ENCODE peak calls at places on chromosomes 16 and 17, in four cellular contexts. One of them, this sample, is unnamed.

GRCh38 chr17:31562447-31562846 is 171.0 kb downstream of the RAB11FIP4 start:
- DNase-seq in H1: no peak
- DNase-seq in H9: no peak
- DNase-seq in mesendoderm: no peak
- DNase-seq in this sample: no peak

GRCh38 chr16:1543085-1543896 is 9.8 kb downstream of the TMEM204 start:
- DNase-seq in mesendoderm: peak
- DNase-seq in H1: no peak
- DNase-seq in H9: peak
- DNase-seq in this sample: peak

GRCh38 chr17:40122466-40122943 is 734 bp downstream of the MSL1 start:
- DNase-seq in H9: peak
- DNase-seq in mesendoderm: peak
- DNase-seq in H1: peak
- DNase-seq in this sample: peak

GRCh38 chr16:26860506-26860905 is 206.2 kb upstream of the C16orf82 start:
- DNase-seq in mesendoderm: no peak
- DNase-seq in H9: no peak
- DNase-seq in H1: no peak
- DNase-seq in this sample: no peak

GRCh38 chr17:81651692-81652091 is 4.7 kb downstream of the PDE6G start:
- DNase-seq in H9: peak
- DNase-seq in mesendoderm: no peak
- DNase-seq in H1: no peak
- DNase-seq in this sample: peak

GRCh38 chr17:17603178-17603894 is 11.8 kb upstream of the PEMT start:
- DNase-seq in mesendoderm: no peak
- DNase-seq in H9: no peak
- DNase-seq in H1: no peak
- DNase-seq in this sample: no peak

GRCh38 chr16:15777533-15778203 is 79.2 kb downstream of the MYH11 start:
- DNase-seq in H1: peak
- DNase-seq in H9: peak
- DNase-seq in mesendoderm: peak
- DNase-seq in this sample: peak

GRCh38 chr17:36978810-36979584 is 30.2 kb downstream of the AATF start:
- DNase-seq in mesendoderm: no peak
- DNase-seq in H1: no peak
- DNase-seq in H9: no peak
- DNase-seq in this sample: no peak

GRCh38 chr16:19583665-19584300 is 28.3 kb downstream of the VPS35L start:
- DNase-seq in H1: no peak
- DNase-seq in mesendoderm: peak
- DNase-seq in H9: no peak
- DNase-seq in this sample: peak

GRCh38 chr17:41734949-41735313 is 488 bp upstream of the HAP1 start:
- DNase-seq in mesendoderm: no peak
- DNase-seq in H1: no peak
- DNase-seq in H9: no peak
- DNase-seq in this sample: peak

GRCh38 chr17:62809656-62810055 is 1.5 kb upstream of the MARCHF10 start:
- DNase-seq in mesendoderm: no peak
- DNase-seq in H1: no peak
- DNase-seq in H9: no peak
- DNase-seq in this sample: peak

GRCh38 chr17:62804822-62805221 is 3.3 kb downstream of the MARCHF10 start:
- DNase-seq in mesendoderm: no peak
- DNase-seq in H9: no peak
- DNase-seq in H1: no peak
- DNase-seq in this sample: peak

GRCh38 chr17:62807812-62808575 is at the start of gene MARCHF10:
- DNase-seq in mesendoderm: peak
- DNase-seq in H9: peak
- DNase-seq in H1: peak
- DNase-seq in this sample: no peak

GRCh38 chr17:62805234-62805633 is 2.9 kb downstream of the MARCHF10 start:
- DNase-seq in mesendoderm: no peak
- DNase-seq in H9: no peak
- DNase-seq in H1: no peak
- DNase-seq in this sample: peak

DNA sequence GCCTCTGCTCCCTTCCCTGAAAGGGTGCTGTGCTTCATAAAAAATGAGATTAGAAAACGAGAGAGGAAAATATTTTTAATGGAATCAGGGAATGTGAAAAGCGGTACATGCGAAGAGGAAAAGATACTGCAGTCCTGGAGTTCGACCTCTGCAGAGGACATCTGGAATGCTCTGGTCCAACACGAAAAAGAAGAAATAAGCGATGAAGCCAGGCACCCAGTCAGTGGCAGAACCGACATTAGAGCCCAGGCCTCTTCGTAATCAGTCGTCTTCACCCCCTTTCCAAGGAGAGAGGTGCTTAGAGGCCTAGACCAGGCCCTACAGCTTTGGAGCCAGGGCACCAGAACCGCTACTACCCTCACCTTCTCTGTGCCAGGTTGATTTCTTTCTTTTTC is 459 bp upstream of the MARCHF10 start:
- DNase-seq in H1: no peak
- DNase-seq in H9: no peak
- DNase-seq in mesendoderm: no peak
- DNase-seq in this sample: no peak
- H4K5ac ChIP-seq in H1: no peak
- H4K5ac ChIP-seq in H9: no peak
- H4K5ac ChIP-seq in mesendoderm: no peak
- H4K5ac ChIP-seq in this sample: no peak

GRCh38 chr16:71826533-71827017 is 17.9 kb upstream of the AP1G1 start:
- DNase-seq in H9: no peak
- DNase-seq in mesendoderm: no peak
- DNase-seq in H1: no peak
- DNase-seq in this sample: no peak
- H3K4ac ChIP-seq in H9: no peak
- H3K4ac ChIP-seq in mesendoderm: no peak
- H3K4ac ChIP-seq in H1: no peak
- H3K4ac ChIP-seq in this sample: no peak

GRCh38 chr17:18910326-18910725 is 41.6 kb upstream of the SLC5A10 start:
- DNase-seq in mesendoderm: no peak
- DNase-seq in H1: no peak
- DNase-seq in H9: no peak
- DNase-seq in this sample: no peak
- H4K5ac ChIP-seq in mesendoderm: no peak
- H4K5ac ChIP-seq in H1: no peak
- H4K5ac ChIP-seq in H9: no peak
- H4K5ac ChIP-seq in this sample: no peak

GRCh38 chr16:58605562-58605961 is 24.1 kb downstream of the CNOT1 start:
- DNase-seq in H1: no peak
- DNase-seq in mesendoderm: no peak
- DNase-seq in H9: no peak
- DNase-seq in this sample: no peak
- H3K4ac ChIP-seq in H1: no peak
- H3K4ac ChIP-seq in mesendoderm: no peak
- H3K4ac ChIP-seq in H9: no peak
- H3K4ac ChIP-seq in this sample: no peak

DNA sequence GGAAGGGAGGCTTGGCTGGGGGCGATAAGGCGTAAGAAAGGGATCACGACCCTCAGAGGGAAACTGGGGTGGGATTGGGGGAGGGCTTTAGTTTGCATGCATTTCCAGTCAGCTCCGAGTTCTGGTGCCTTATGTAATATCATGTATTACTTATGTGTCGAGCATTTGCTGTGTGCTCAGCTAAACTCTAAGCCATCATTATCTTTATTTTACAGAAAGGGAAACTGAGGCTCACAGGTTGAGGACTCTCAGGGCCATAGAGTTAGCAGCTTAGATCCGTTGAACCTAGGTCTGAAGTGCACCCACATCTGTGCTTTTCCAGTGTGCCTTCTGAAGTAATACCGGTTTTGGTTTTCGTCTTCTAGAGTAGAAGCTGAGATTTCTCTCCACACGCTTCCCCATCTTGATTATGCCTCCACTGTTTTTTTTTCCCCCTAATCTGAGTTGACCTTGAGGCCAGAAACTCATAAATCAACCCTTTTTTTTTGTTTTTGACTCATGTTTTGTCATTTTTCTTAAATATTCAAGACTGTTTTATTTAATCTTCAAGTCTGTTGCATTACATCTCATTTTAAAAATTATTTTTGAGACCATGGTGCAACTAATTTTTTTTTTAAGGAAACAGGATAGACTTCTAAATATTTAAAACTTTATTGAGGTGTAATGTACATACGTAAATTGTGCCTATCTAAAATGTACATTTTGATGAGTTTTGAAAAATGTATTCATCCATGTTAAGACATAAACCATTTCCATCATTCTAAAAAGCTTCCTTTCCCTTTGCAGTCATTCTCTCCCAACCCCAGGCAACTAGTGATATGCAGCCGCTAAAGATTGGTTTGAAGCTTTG is 741 bp downstream of the CYB5B start:
- DNase-seq in H1: no peak
- DNase-seq in mesendoderm: no peak
- DNase-seq in H9: no peak
- DNase-seq in this sample: no peak
- H4K5ac ChIP-seq in H1: peak
- H4K5ac ChIP-seq in mesendoderm: peak
- H4K5ac ChIP-seq in H9: no peak
- H4K5ac ChIP-seq in this sample: peak